ENCODE peak calls at places on chromosomes 4 and X, in six cellular contexts. One of them, this sample, is unnamed.

GRCh38 chr4:150814873-150815272 is 200.2 kb downstream of the LRBA start:
- DNase-seq in BE2C: no peak
- DNase-seq in activated T-cell treated with anti-CD3 and anti-CD28 coated beads, Interleukin-2, amount 50 U/mL, for 4 hours: no peak
- DNase-seq in AG08395: no peak
- DNase-seq in effector CD4-positive, alpha-beta T cell: no peak
- DNase-seq in caudate nucleus: no peak
- DNase-seq in this sample: no peak

GRCh38 chr4:23038626-23039245 is 346.0 kb downstream of the GBA3 start:
- DNase-seq in BE2C: no peak
- DNase-seq in activated T-cell treated with anti-CD3 and anti-CD28 coated beads, Interleukin-2, amount 50 U/mL, for 4 hours: no peak
- DNase-seq in AG08395: no peak
- DNase-seq in effector CD4-positive, alpha-beta T cell: no peak
- DNase-seq in caudate nucleus: no peak
- DNase-seq in this sample: no peak

GRCh38 chr4:70734168-70734954 is 12.6 kb downstream of the RUFY3 start:
- DNase-seq in BE2C: no peak
- DNase-seq in activated T-cell treated with anti-CD3 and anti-CD28 coated beads, Interleukin-2, amount 50 U/mL, for 4 hours: no peak
- DNase-seq in AG08395: peak; percentile 55
- DNase-seq in effector CD4-positive, alpha-beta T cell: peak; percentile 12
- DNase-seq in caudate nucleus: no peak
- DNase-seq in this sample: peak; percentile 3

GRCh38 chrX:39895228-39896110 is 202.3 kb downstream of the BCOR start:
- DNase-seq in BE2C: no peak
- DNase-seq in activated T-cell treated with anti-CD3 and anti-CD28 coated beads, Interleukin-2, amount 50 U/mL, for 4 hours: no peak
- DNase-seq in AG08395: peak; percentile 49
- DNase-seq in effector CD4-positive, alpha-beta T cell: no peak
- DNase-seq in caudate nucleus: no peak
- DNase-seq in this sample: peak; percentile 45

GRCh38 chr4:106652095-106652494 is 283.5 kb upstream of the GIMD1 start:
- DNase-seq in BE2C: no peak
- DNase-seq in activated T-cell treated with anti-CD3 and anti-CD28 coated beads, Interleukin-2, amount 50 U/mL, for 4 hours: no peak
- DNase-seq in AG08395: no peak
- DNase-seq in effector CD4-positive, alpha-beta T cell: no peak
- DNase-seq in caudate nucleus: no peak
- DNase-seq in this sample: no peak

GRCh38 chr4:8762951-8763735 is 108.5 kb downstream of the HMX1 start:
- DNase-seq in BE2C: peak; percentile 8
- DNase-seq in activated T-cell treated with anti-CD3 and anti-CD28 coated beads, Interleukin-2, amount 50 U/mL, for 4 hours: no peak
- DNase-seq in AG08395: no peak
- DNase-seq in effector CD4-positive, alpha-beta T cell: no peak
- DNase-seq in caudate nucleus: no peak
- DNase-seq in this sample: no peak

GRCh38 chrX:134782796-134783195 is 124.5 kb upstream of the PLAC1 start:
- DNase-seq in BE2C: no peak
- DNase-seq in activated T-cell treated with anti-CD3 and anti-CD28 coated beads, Interleukin-2, amount 50 U/mL, for 4 hours: no peak
- DNase-seq in AG08395: peak; percentile 53
- DNase-seq in effector CD4-positive, alpha-beta T cell: no peak
- DNase-seq in caudate nucleus: no peak
- DNase-seq in this sample: no peak

GRCh38 chr4:6869944-6870343 is 39.7 kb upstream of the TBC1D14 start:
- DNase-seq in BE2C: no peak
- DNase-seq in activated T-cell treated with anti-CD3 and anti-CD28 coated beads, Interleukin-2, amount 50 U/mL, for 4 hours: no peak
- DNase-seq in AG08395: no peak
- DNase-seq in effector CD4-positive, alpha-beta T cell: no peak
- DNase-seq in caudate nucleus: no peak
- DNase-seq in this sample: no peak

GRCh38 chr4:15809058-15809457 is 30.9 kb downstream of the CD38 start:
- DNase-seq in BE2C: no peak
- DNase-seq in activated T-cell treated with anti-CD3 and anti-CD28 coated beads, Interleukin-2, amount 50 U/mL, for 4 hours: no peak
- DNase-seq in AG08395: no peak
- DNase-seq in effector CD4-positive, alpha-beta T cell: no peak
- DNase-seq in caudate nucleus: no peak
- DNase-seq in this sample: no peak

GRCh38 chr4:2354127-2354526 is 64.3 kb downstream of the ZFYVE28 start:
- DNase-seq in BE2C: peak; percentile 21
- DNase-seq in activated T-cell treated with anti-CD3 and anti-CD28 coated beads, Interleukin-2, amount 50 U/mL, for 4 hours: no peak
- DNase-seq in AG08395: peak; percentile 35
- DNase-seq in effector CD4-positive, alpha-beta T cell: peak; percentile 18
- DNase-seq in caudate nucleus: no peak
- DNase-seq in this sample: no peak

GRCh38 chr4:44016582-44017421 is 431.8 kb downstream of the KCTD8 start:
- DNase-seq in BE2C: no peak
- DNase-seq in activated T-cell treated with anti-CD3 and anti-CD28 coated beads, Interleukin-2, amount 50 U/mL, for 4 hours: no peak
- DNase-seq in AG08395: no peak
- DNase-seq in effector CD4-positive, alpha-beta T cell: no peak
- DNase-seq in caudate nucleus: no peak
- DNase-seq in this sample: peak; percentile 62

GRCh38 chrX:119041175-119041574 is 31.6 kb upstream of the CT47C1 start:
- DNase-seq in BE2C: peak; percentile 7
- DNase-seq in activated T-cell treated with anti-CD3 and anti-CD28 coated beads, Interleukin-2, amount 50 U/mL, for 4 hours: no peak
- DNase-seq in AG08395: peak; percentile 79
- DNase-seq in effector CD4-positive, alpha-beta T cell: no peak
- DNase-seq in caudate nucleus: no peak
- DNase-seq in this sample: peak; percentile 78

GRCh38 chr4:2939383-2940243 is 23.6 kb downstream of the NOP14 start:
- DNase-seq in BE2C: no peak
- DNase-seq in activated T-cell treated with anti-CD3 and anti-CD28 coated beads, Interleukin-2, amount 50 U/mL, for 4 hours: no peak
- DNase-seq in AG08395: no peak
- DNase-seq in effector CD4-positive, alpha-beta T cell: no peak
- DNase-seq in caudate nucleus: no peak
- DNase-seq in this sample: no peak

GRCh38 chrX:38052096-38052495 is 45.7 kb downstream of the SYTL5 start:
- DNase-seq in BE2C: no peak
- DNase-seq in activated T-cell treated with anti-CD3 and anti-CD28 coated beads, Interleukin-2, amount 50 U/mL, for 4 hours: no peak
- DNase-seq in AG08395: peak; percentile 49
- DNase-seq in effector CD4-positive, alpha-beta T cell: no peak
- DNase-seq in caudate nucleus: no peak
- DNase-seq in this sample: peak; percentile 58

GRCh38 chrX:106894392-106894909 is 8.7 kb downstream of the RIPPLY1 start:
- DNase-seq in BE2C: peak; percentile 62
- DNase-seq in activated T-cell treated with anti-CD3 and anti-CD28 coated beads, Interleukin-2, amount 50 U/mL, for 4 hours: peak; percentile 32
- DNase-seq in AG08395: peak; percentile 78
- DNase-seq in effector CD4-positive, alpha-beta T cell: peak; percentile 32
- DNase-seq in caudate nucleus: peak; percentile 2
- DNase-seq in this sample: peak; percentile 54

GRCh38 chrX:44903107-44903506 is 30.1 kb downstream of the KDM6A start:
- DNase-seq in BE2C: no peak
- DNase-seq in activated T-cell treated with anti-CD3 and anti-CD28 coated beads, Interleukin-2, amount 50 U/mL, for 4 hours: no peak
- DNase-seq in AG08395: peak; percentile 42
- DNase-seq in effector CD4-positive, alpha-beta T cell: no peak
- DNase-seq in caudate nucleus: no peak
- DNase-seq in this sample: peak; percentile 8

GRCh38 chr4:112978691-112979472 is 70.6 kb upstream of the ANK2 start:
- DNase-seq in BE2C: no peak
- DNase-seq in activated T-cell treated with anti-CD3 and anti-CD28 coated beads, Interleukin-2, amount 50 U/mL, for 4 hours: no peak
- DNase-seq in AG08395: peak; percentile 7
- DNase-seq in effector CD4-positive, alpha-beta T cell: no peak
- DNase-seq in caudate nucleus: no peak
- DNase-seq in this sample: no peak

GRCh38 chr4:177574446-177574845 is 132.2 kb upstream of the AGA start:
- DNase-seq in BE2C: no peak
- DNase-seq in activated T-cell treated with anti-CD3 and anti-CD28 coated beads, Interleukin-2, amount 50 U/mL, for 4 hours: no peak
- DNase-seq in AG08395: no peak
- DNase-seq in effector CD4-positive, alpha-beta T cell: no peak
- DNase-seq in caudate nucleus: no peak
- DNase-seq in this sample: peak; percentile 16

GRCh38 chr4:8703857-8704495 is 111.4 kb downstream of the CPZ start:
- DNase-seq in BE2C: peak; percentile 6
- DNase-seq in activated T-cell treated with anti-CD3 and anti-CD28 coated beads, Interleukin-2, amount 50 U/mL, for 4 hours: no peak
- DNase-seq in AG08395: no peak
- DNase-seq in effector CD4-positive, alpha-beta T cell: no peak
- DNase-seq in caudate nucleus: no peak
- DNase-seq in this sample: no peak

GRCh38 chrX:11261260-11261659 is 32.0 kb upstream of the AMELX start:
- DNase-seq in BE2C: no peak
- DNase-seq in activated T-cell treated with anti-CD3 and anti-CD28 coated beads, Interleukin-2, amount 50 U/mL, for 4 hours: no peak
- DNase-seq in AG08395: peak; percentile 57
- DNase-seq in effector CD4-positive, alpha-beta T cell: no peak
- DNase-seq in caudate nucleus: no peak
- DNase-seq in this sample: peak; percentile 41

GRCh38 chrX:69104756-69105434 is 60.4 kb downstream of the PJA1 start:
- DNase-seq in BE2C: no peak
- DNase-seq in activated T-cell treated with anti-CD3 and anti-CD28 coated beads, Interleukin-2, amount 50 U/mL, for 4 hours: no peak
- DNase-seq in AG08395: no peak
- DNase-seq in effector CD4-positive, alpha-beta T cell: no peak
- DNase-seq in caudate nucleus: no peak
- DNase-seq in this sample: no peak

GRCh38 chrX:43882294-43882681 is at the start of gene MAOB:
- DNase-seq in BE2C: no peak
- DNase-seq in activated T-cell treated with anti-CD3 and anti-CD28 coated beads, Interleukin-2, amount 50 U/mL, for 4 hours: peak; percentile 6
- DNase-seq in AG08395: no peak
- DNase-seq in effector CD4-positive, alpha-beta T cell: no peak
- DNase-seq in caudate nucleus: peak; percentile 0
- DNase-seq in this sample: peak; percentile 57

GRCh38 chr4:88697113-88697512 is 516 bp downstream of the NAP1L5 start:
- DNase-seq in BE2C: no peak
- DNase-seq in activated T-cell treated with anti-CD3 and anti-CD28 coated beads, Interleukin-2, amount 50 U/mL, for 4 hours: peak; percentile 18
- DNase-seq in AG08395: no peak
- DNase-seq in effector CD4-positive, alpha-beta T cell: no peak
- DNase-seq in caudate nucleus: no peak
- DNase-seq in this sample: no peak

GRCh38 chr4:102632236-102632635 is 128.5 kb downstream of the MANBA start:
- DNase-seq in BE2C: no peak
- DNase-seq in activated T-cell treated with anti-CD3 and anti-CD28 coated beads, Interleukin-2, amount 50 U/mL, for 4 hours: no peak
- DNase-seq in AG08395: no peak
- DNase-seq in effector CD4-positive, alpha-beta T cell: no peak
- DNase-seq in caudate nucleus: no peak
- DNase-seq in this sample: no peak

GRCh38 chrX:147737690-147738089 is 174.0 kb upstream of the FMR1 start:
- DNase-seq in BE2C: no peak
- DNase-seq in activated T-cell treated with anti-CD3 and anti-CD28 coated beads, Interleukin-2, amount 50 U/mL, for 4 hours: no peak
- DNase-seq in AG08395: no peak
- DNase-seq in effector CD4-positive, alpha-beta T cell: no peak
- DNase-seq in caudate nucleus: no peak
- DNase-seq in this sample: no peak

GRCh38 chr4:77154761-77155499 is 2.1 kb upstream of the CCNG2 start:
- DNase-seq in BE2C: no peak
- DNase-seq in activated T-cell treated with anti-CD3 and anti-CD28 coated beads, Interleukin-2, amount 50 U/mL, for 4 hours: no peak
- DNase-seq in AG08395: no peak
- DNase-seq in effector CD4-positive, alpha-beta T cell: no peak
- DNase-seq in caudate nucleus: no peak
- DNase-seq in this sample: no peak

GRCh38 chrX:2589186-2590020 is 88.6 kb upstream of the DHRSX start:
- DNase-seq in BE2C: no peak
- DNase-seq in activated T-cell treated with anti-CD3 and anti-CD28 coated beads, Interleukin-2, amount 50 U/mL, for 4 hours: no peak
- DNase-seq in AG08395: peak; percentile 46
- DNase-seq in effector CD4-positive, alpha-beta T cell: no peak
- DNase-seq in caudate nucleus: no peak
- DNase-seq in this sample: peak; percentile 46

GRCh38 chrX:5842601-5843000 is 386.1 kb downstream of the NLGN4X start:
- DNase-seq in BE2C: no peak
- DNase-seq in activated T-cell treated with anti-CD3 and anti-CD28 coated beads, Interleukin-2, amount 50 U/mL, for 4 hours: no peak
- DNase-seq in AG08395: no peak
- DNase-seq in effector CD4-positive, alpha-beta T cell: no peak
- DNase-seq in caudate nucleus: no peak
- DNase-seq in this sample: no peak

This sample was measured in MG63.